ENCODE peak calls at places on chromosomes 1 and 21, in six cellular contexts. P is tibial nerve, T is A549, I is SK-N-SH, U is suprapubic skin, W is HepG2. X is an unnamed sample.

GRCh38 chr1:16213013-16213412 is 561 bp upstream of the ARHGEF19 start:
- DNase-seq in P (no peak), T (no peak), I (no peak), U (no peak), W (no peak), X (no peak)

GRCh38 chr1:173038875-173039554 is 11.7 kb downstream of the TNFSF18 start:
- DNase-seq in P (no peak), T (no peak), I (no peak), U (no peak), W (no peak), X (no peak)

GRCh38 chr1:12475947-12476346 is 142.1 kb downstream of the DHRS3 start:
- DNase-seq in P (no peak), T (no peak), I (no peak), U (no peak), W (peak; percentile 55), X (no peak)

GRCh38 chr1:160862151-160863061 is at the start of gene CD244:
- DNase-seq in P (no peak), T (no peak), I (no peak), U (no peak), W (no peak), X (peak; percentile 82)

GRCh38 chr1:151934048-151934493 is 24.8 kb upstream of the THEM4 start:
- DNase-seq in P (no peak), T (peak; percentile 54), I (peak; percentile 52), U (no peak), W (peak; percentile 39), X (no peak)

GRCh38 chr1:37362569-37362968 is 111.8 kb upstream of the ZC3H12A start:
- DNase-seq in P (no peak), T (no peak), I (no peak), U (no peak), W (no peak), X (no peak)

GRCh38 chr1:110008971-110009565 is 24.5 kb downstream of the AHCYL1 start:
- DNase-seq in P (no peak), T (no peak), I (no peak), U (no peak), W (no peak), X (no peak)

GRCh38 chr21:26148071-26148470 is 22.5 kb downstream of the APP start:
- DNase-seq in P (no peak), T (peak; percentile 3), I (no peak), U (no peak), W (no peak), X (no peak)

GRCh38 chr1:211932581-211933010 is 102.0 kb upstream of the LPGAT1 start:
- DNase-seq in P (no peak), T (no peak), I (no peak), U (no peak), W (no peak), X (no peak)

DNA sequence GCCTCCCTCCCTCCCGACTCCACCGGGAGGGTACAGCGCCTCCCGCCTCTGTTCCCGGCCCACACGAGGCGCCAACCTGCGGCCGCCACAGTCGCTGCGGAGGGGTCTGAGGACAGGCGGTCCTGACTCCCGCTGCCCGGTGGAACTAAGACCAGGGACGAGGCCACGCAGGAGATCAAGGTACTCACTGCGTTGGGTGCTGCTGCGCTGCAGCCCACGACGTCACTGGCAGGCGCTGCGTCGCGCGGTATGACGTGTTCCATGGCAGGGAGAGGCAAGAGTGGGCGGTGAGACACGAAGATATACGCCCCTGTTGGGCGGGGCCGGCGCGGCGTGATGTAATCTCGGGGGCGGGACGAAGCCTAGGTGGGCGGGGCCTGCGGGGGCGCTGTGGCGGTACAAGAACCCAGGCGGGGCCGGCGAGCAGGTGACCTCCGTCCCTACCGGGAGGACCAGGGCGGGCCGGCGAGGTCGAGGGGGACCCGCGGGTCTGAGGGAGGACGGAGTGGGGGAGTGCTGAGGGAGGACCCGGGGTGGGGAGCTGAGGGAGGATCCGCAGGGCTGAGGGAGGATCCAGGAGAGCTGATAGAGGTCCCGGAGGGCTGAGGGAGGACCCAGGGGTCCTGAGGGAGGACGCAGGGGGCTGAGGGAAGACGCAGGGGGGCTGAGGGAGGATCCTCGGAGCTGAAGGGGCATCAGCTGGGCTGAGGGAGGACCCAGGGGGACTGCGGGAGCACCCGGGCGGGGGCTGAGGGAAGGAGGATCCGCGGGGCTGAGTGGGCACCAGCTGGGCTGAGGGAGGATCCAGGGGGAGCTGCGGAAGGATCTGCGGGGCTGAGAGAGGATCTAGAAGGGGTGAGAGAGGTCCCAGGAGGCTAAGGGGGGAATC is at the start of gene MRPL55:
- DNase-seq in P (peak; percentile 98), T (peak; percentile 86), I (peak; percentile 96), U (peak; percentile 99), W (peak; percentile 92), X (peak; percentile 99)
- TF ChIP-seq EP300 in P (peak; percentile 99), T (no peak), I (no peak), U (no peak), W (peak; percentile 29), X (peak; percentile 86)

GRCh38 chr1:204516180-204516879 is at the start of gene MDM4:
- DNase-seq in P (peak; percentile 72), T (peak; percentile 96), I (peak; percentile 92), U (peak; percentile 95), W (peak; percentile 96), X (peak; percentile 96)
- H3K4me1 ChIP-seq in P (peaks cover 41% of the 10 kb centered on the region), T (peaks cover 12% of the 10 kb centered on the region), I (peaks cover 4% of the 10 kb centered on the region), U (peaks cover 32% of the 10 kb centered on the region), W (peaks cover 31% of the 10 kb centered on the region), X (peaks cover 42% of the 10 kb centered on the region)

GRCh38 chr1:3560981-3561380 is 50.3 kb downstream of the MEGF6 start:
- DNase-seq in P (no peak), T (no peak), I (no peak), U (no peak), W (no peak), X (no peak)

GRCh38 chr1:3563125-3563524 is 48.2 kb downstream of the MEGF6 start:
- DNase-seq in P (no peak), T (no peak), I (no peak), U (no peak), W (no peak), X (peak; percentile 60)

GRCh38 chr1:3562712-3563111 is 48.6 kb downstream of the MEGF6 start:
- DNase-seq in P (no peak), T (no peak), I (no peak), U (no peak), W (no peak), X (no peak)

GRCh38 chr1:3560199-3560955 is 50.9 kb downstream of the MEGF6 start:
- DNase-seq in P (no peak), T (no peak), I (no peak), U (no peak), W (no peak), X (peak; percentile 32)

DNA sequence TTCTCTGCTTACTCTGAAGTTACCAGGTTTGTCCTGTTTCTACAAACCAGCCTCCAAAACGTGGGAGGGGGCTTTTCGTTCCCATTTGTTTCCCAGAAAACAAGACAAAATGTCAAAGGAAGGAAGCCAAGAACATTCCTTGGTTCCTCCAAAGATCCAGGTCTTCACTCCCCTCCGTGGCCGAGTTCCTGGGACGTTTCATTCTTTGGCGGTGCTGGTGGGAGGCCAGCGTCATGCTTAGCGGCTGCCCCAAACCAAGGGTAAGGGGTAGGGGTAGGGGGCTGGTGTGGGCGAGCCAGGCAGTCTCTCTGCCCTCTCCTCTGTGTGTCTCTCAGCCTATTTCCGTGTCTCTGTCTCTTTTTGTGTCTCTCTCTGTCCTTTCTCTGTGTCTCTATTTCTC is 49.5 kb downstream of the MEGF6 start:
- DNase-seq in P (no peak), T (no peak), I (no peak), U (no peak), W (no peak), X (no peak)
- TF ChIP-seq EP300 in P (no peak), T (no peak), I (no peak), U (no peak), W (no peak), X (no peak)

DNA sequence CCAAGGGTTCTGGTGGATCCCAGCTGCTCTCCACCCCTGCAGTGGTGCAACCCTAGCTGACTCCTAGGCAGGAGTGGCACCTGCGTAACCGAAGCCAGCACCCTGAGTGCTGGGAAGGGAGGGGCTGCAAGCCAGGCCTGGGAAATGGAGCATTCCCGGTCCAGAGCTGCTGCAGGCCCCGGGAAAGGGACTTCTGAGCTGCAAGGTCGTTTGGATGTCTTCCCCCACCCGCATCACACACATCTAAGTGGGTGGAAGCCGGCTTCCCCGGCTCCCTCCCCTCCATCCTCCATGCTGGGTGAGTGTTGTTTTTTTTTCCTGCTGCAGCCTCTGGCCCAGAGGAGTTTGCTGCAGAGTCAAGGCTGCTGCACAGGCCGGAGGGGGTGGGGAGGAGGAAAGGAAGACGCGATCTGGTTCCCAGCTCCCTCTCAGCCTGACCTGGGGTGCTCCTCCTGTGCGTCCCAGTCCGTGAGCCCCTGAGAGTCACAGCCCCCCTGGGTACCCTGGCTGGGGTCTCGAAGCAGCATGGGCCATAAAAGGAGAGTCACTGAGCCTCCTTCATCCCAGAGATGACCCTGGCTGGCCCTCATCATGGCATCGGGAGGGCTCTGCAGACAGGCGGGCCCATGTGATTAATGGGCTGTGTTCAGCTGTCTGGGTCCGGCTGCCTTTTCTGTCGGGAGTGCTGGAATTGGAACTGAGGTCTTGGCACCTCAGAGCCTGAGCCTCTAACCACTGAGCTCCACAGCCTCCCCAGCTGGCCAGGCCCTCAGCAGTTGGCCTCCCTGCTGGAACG is 16.2 kb downstream of the H6PD start:
- DNase-seq in P (no peak), T (no peak), I (no peak), U (no peak), W (peak; percentile 61), X (no peak)
- H3K4me1 ChIP-seq in P (peaks cover 52% of the 10 kb centered on the region), T (no peaks in the 10 kb centered on the region), I (peaks cover 7% of the 10 kb centered on the region), U (peaks cover 66% of the 10 kb centered on the region), W (peaks cover 55% of the 10 kb centered on the region), X (peaks cover 20% of the 10 kb centered on the region)

GRCh38 chr1:228930479-228930957 is 195.2 kb downstream of the RHOU start:
- DNase-seq in P (no peak), T (no peak), I (no peak), U (no peak), W (no peak), X (no peak)
- TF ChIP-seq EP300 in P (no peak), T (no peak), I (no peak), U (no peak), W (no peak), X (no peak)

DNA sequence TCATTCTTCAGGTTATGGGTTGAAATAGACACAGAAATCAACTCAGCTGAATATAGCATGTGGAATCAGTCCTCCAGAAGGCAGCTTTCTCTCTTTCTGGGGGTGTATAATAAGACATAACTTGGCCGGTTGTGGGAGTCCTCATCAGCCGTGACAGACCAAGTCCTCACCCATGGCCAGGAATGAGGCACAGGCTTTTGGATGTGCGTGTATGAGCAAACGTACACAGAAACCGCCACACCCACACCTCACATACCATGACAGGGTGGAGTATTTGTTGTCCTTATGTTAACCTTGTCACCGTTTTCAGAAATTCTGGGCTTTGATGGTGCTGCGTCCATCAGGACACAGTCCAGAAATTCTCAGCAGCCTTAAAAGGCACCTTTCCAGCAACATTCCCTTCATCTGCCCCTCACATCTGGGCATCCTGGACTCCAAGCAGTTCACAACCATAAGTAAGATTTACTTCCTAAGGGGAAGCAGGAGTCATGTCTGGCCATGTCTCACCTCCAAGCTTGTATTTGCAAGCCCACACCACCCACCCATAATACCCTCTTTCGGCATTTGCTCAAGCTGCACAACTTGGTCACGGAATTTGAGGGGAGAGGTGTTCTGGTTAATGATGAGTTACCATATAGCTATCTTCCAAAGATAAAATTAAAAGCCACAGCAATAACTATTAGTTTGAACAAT is 12.4 kb downstream of the C1orf116 start:
- DNase-seq in P (no peak), T (peak; percentile 54), I (no peak), U (no peak), W (peak; percentile 52), X (peak; percentile 67)
- H3K4me1 ChIP-seq in P (peaks cover 42% of the 10 kb centered on the region), T (peaks cover 65% of the 10 kb centered on the region), I (peaks cover 19% of the 10 kb centered on the region), U (peaks cover 76% of the 10 kb centered on the region), W (peaks cover 66% of the 10 kb centered on the region), X (peaks cover 9% of the 10 kb centered on the region)

GRCh38 chr1:235128453-235129328 is at the start of gene TOMM20:
- DNase-seq in P (peak; percentile 84), T (peak; percentile 95), I (peak; percentile 97), U (peak; percentile 97), W (peak; percentile 97), X (peak; percentile 98)
- TF ChIP-seq EP300 in P (peak; percentile 74), T (no peak), I (no peak), U (no peak), W (no peak), X (no peak)

GRCh38 chr1:90201467-90202358 is 206.8 kb downstream of the ZNF326 start:
- DNase-seq in P (no peak), T (no peak), I (no peak), U (no peak), W (no peak), X (no peak)
- H3K4me1 ChIP-seq in P (peaks cover 3% of the 10 kb centered on the region), T (no peaks in the 10 kb centered on the region), I (no peaks in the 10 kb centered on the region), U (no peaks in the 10 kb centered on the region), W (no peaks in the 10 kb centered on the region), X (no peaks in the 10 kb centered on the region)

X was measured in upper lobe of left lung.